ENCODE peak calls at places on chromosomes 16 and 17, in seven cellular contexts. E, A, V, J, W, Z and B are unnamed samples.

GRCh38 chr17:36592711-36593321 is 1.1 kb downstream of the DHRS11 start:
- ATAC-seq in E (no peak), A (peak), V (no peak), J (no peak), W (peak), Z (no peak), B (no peak)

GRCh38 chr16:8952281-8952751 is 11.4 kb downstream of the USP7 start:
- ATAC-seq in E (no peak), A (no peak), V (no peak), J (no peak), W (no peak), Z (no peak), B (no peak)

GRCh38 chr16:56691885-56692284 is 9.6 kb downstream of the MT1X start:
- ATAC-seq in E (no peak), A (peak), V (no peak), J (no peak), W (peak), Z (peak), B (no peak)

GRCh38 chr17:4555863-4556646 is 871 bp upstream of the MYBBP1A start:
- ATAC-seq in E (no peak), A (no peak), V (no peak), J (no peak), W (no peak), Z (no peak), B (no peak)

GRCh38 chr16:30009990-30010816 is 624 bp downstream of the DOC2A start:
- ATAC-seq in E (peak), A (no peak), V (peak), J (peak), W (no peak), Z (no peak), B (no peak)

GRCh38 chr17:46000757-46001156 is 1.7 kb downstream of the STH start:
- ATAC-seq in E (no peak), A (no peak), V (no peak), J (no peak), W (no peak), Z (no peak), B (no peak)

GRCh38 chr16:85049864-85050263 is 22.3 kb downstream of the KIAA0513 start:
- ATAC-seq in E (no peak), A (no peak), V (no peak), J (no peak), W (no peak), Z (no peak), B (no peak)

GRCh38 chr17:32953883-32954282 is 25.9 kb downstream of the TMEM98 start:
- ATAC-seq in E (no peak), A (no peak), V (no peak), J (no peak), W (no peak), Z (no peak), B (no peak)

GRCh38 chr16:49750341-49751011 is 105.4 kb downstream of the ZNF423 start:
- ATAC-seq in E (no peak), A (peak), V (no peak), J (no peak), W (peak), Z (no peak), B (no peak)

GRCh38 chr16:167117-167462 is 1.3 kb downstream of the HBM start:
- ATAC-seq in E (no peak), A (no peak), V (no peak), J (no peak), W (no peak), Z (no peak), B (no peak)

GRCh38 chr17:61335105-61335844 is 64.4 kb upstream of the TBX2 start:
- ATAC-seq in E (no peak), A (peak), V (no peak), J (no peak), W (peak), Z (peak), B (no peak)

GRCh38 chr16:24525970-24526559 is 13.3 kb upstream of the RBBP6 start:
- ATAC-seq in E (no peak), A (no peak), V (no peak), J (no peak), W (peak), Z (peak), B (peak)

GRCh38 chr17:5786510-5786875 is 202.2 kb upstream of the NLRP1 start:
- ATAC-seq in E (no peak), A (no peak), V (no peak), J (no peak), W (no peak), Z (no peak), B (no peak)

GRCh38 chr16:914453-914852 is 56.3 kb downstream of the LMF1 start:
- ATAC-seq in E (peak), A (peak), V (peak), J (no peak), W (peak), Z (peak), B (peak)

GRCh38 chr17:35051579-35052239 is 11.8 kb downstream of the RFFL start:
- ATAC-seq in E (peak), A (no peak), V (peak), J (peak), W (no peak), Z (peak), B (no peak)

GRCh38 chr16:78478267-78478821 is 378.9 kb downstream of the WWOX start:
- ATAC-seq in E (peak), A (no peak), V (no peak), J (no peak), W (no peak), Z (no peak), B (no peak)

GRCh38 chr17:30173649-30174048 is 57.0 kb downstream of the NSRP1 start:
- ATAC-seq in E (no peak), A (no peak), V (peak), J (peak), W (no peak), Z (no peak), B (no peak)

GRCh38 chr16:75238132-75238852 is 13.1 kb downstream of the BCAR1 start:
- ATAC-seq in E (no peak), A (peak), V (no peak), J (no peak), W (no peak), Z (peak), B (peak)

GRCh38 chr16:28058839-28059589 is 4.5 kb downstream of the GSG1L start:
- ATAC-seq in E (peak), A (no peak), V (peak), J (no peak), W (peak), Z (no peak), B (no peak)

GRCh38 chr17:17151962-17152361 is 54.2 kb downstream of the PLD6 start:
- ATAC-seq in E (peak), A (peak), V (peak), J (peak), W (peak), Z (peak), B (peak)

GRCh38 chr17:80264048-80264792 is 3.6 kb downstream of the RNF213 start:
- ATAC-seq in E (no peak), A (no peak), V (no peak), J (peak), W (no peak), Z (no peak), B (no peak)

GRCh38 chr16:1146409-1146808 is 6.5 kb upstream of the CACNA1H start:
- ATAC-seq in E (no peak), A (peak), V (no peak), J (no peak), W (no peak), Z (no peak), B (no peak)

GRCh38 chr16:51003850-51004566 is 147.1 kb downstream of the SALL1 start:
- ATAC-seq in E (no peak), A (peak), V (no peak), J (no peak), W (no peak), Z (no peak), B (no peak)